ENCODE peak calls at places on chromosomes 3 and 15, in five cellular contexts. Z is AG04450, W is cardiac muscle cell, U is IMR-90, R is HAP-1. H is an unnamed sample.

GRCh38 chr3:71847794-71848193 is 62.8 kb upstream of the PROK2 start:
- DNase-seq in Z (no peak), W (no peak), U (no peak), R (no peak), H (no peak)

GRCh38 chr3:177744873-177745646 is 547.8 kb upstream of the TBL1XR1 start:
- DNase-seq in Z (no peak), W (peak), U (peak), R (no peak), H (no peak)

GRCh38 chr15:49877117-49877860 is 241.7 kb downstream of the ATP8B4 start:
- DNase-seq in Z (no peak), W (peak), U (peak), R (peak), H (no peak)

GRCh38 chr15:81174759-81175327 is 21.8 kb upstream of the IL16 start:
- DNase-seq in Z (no peak), W (no peak), U (no peak), R (no peak), H (no peak)

GRCh38 chr3:177597325-177598109 is 400.2 kb upstream of the TBL1XR1 start:
- DNase-seq in Z (no peak), W (peak), U (peak), R (no peak), H (peak)

GRCh38 chr15:85168642-85169173 is 187.1 kb downstream of the PDE8A start:
- DNase-seq in Z (no peak), W (peak), U (peak), R (peak), H (peak)

GRCh38 chr3:64863811-64864210 is 176.0 kb upstream of the ADAMTS9 start:
- DNase-seq in Z (no peak), W (no peak), U (no peak), R (peak), H (no peak)

GRCh38 chr3:100150583-100150982 is 36.3 kb upstream of the FILIP1L start:
- DNase-seq in Z (no peak), W (peak), U (no peak), R (no peak), H (no peak)

GRCh38 chr15:68205949-68206539 is 912 bp upstream of the CALML4 start:
- DNase-seq in Z (no peak), W (no peak), U (no peak), R (no peak), H (peak)

GRCh38 chr15:64934023-64934422 is 22.3 kb downstream of the ANKDD1A start:
- DNase-seq in Z (no peak), W (no peak), U (no peak), R (peak), H (no peak)

GRCh38 chr15:42057744-42058646 is 36.4 kb downstream of the PLA2G4D start:
- DNase-seq in Z (no peak), W (no peak), U (no peak), R (no peak), H (no peak)

GRCh38 chr15:42059661-42060476 is 34.5 kb downstream of the PLA2G4D start:
- DNase-seq in Z (no peak), W (peak), U (peak), R (peak), H (peak)

GRCh38 chr15:42053914-42054313 is 33.1 kb upstream of the PLA2G4E start:
- DNase-seq in Z (no peak), W (no peak), U (no peak), R (no peak), H (no peak)

GRCh38 chr15:42058791-42059190 is 35.6 kb downstream of the PLA2G4D start:
- DNase-seq in Z (no peak), W (no peak), U (no peak), R (no peak), H (no peak)

GRCh38 chr15:42056934-42057743 is 36.3 kb upstream of the PLA2G4E start:
- DNase-seq in Z (no peak), W (peak), U (peak), R (peak), H (peak)
- H3K4me3 ChIP-seq in Z (peak), W (no peak), U (peak), R (no peak), H (no peak)

GRCh38 chr15:41230345-41230649 is 260 bp downstream of the EXD1 start:
- DNase-seq in Z (no peak), W (no peak), U (no peak), R (no peak), H (no peak)
- H3K4me3 ChIP-seq in Z (peak), W (peak), U (peak), R (peak), H (peak)

DNA sequence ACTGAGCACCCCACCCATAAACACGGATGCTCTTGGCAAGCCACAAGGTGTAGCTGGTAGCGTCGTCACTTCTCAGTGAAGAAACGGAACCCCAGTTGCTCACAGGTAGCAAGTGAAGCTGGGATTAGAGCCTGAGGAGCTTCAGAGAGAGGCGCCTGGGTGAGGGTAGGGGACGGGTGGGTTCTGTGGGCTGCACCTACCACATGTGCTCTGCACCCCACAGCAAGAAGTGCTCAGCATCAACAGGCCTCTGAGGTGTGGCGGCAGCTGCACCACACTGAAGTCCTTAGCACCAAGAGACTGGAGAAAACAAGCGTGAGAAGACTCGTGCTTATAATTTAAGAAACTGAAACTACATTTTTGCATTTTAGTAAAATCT is 9.8 kb downstream of the MAP6D1 start:
- DNase-seq in Z (no peak), W (no peak), U (no peak), R (no peak), H (no peak)
- H3K4me3 ChIP-seq in Z (no peak), W (no peak), U (no peak), R (no peak), H (no peak)

GRCh38 chr3:86954226-86954625 is 36.7 kb downstream of the VGLL3 start:
- DNase-seq in Z (no peak), W (no peak), U (peak), R (no peak), H (no peak)

GRCh38 chr3:86950717-86951116 is 40.2 kb downstream of the VGLL3 start:
- DNase-seq in Z (no peak), W (no peak), U (no peak), R (no peak), H (no peak)

GRCh38 chr3:86948840-86949239 is 42.1 kb downstream of the VGLL3 start:
- DNase-seq in Z (no peak), W (peak), U (peak), R (no peak), H (no peak)

GRCh38 chr3:86951343-86951742 is 39.6 kb downstream of the VGLL3 start:
- DNase-seq in Z (no peak), W (no peak), U (peak), R (no peak), H (no peak)

GRCh38 chr3:86949850-86950249 is 41.1 kb downstream of the VGLL3 start:
- DNase-seq in Z (no peak), W (no peak), U (peak), R (no peak), H (no peak)
- H3K4me3 ChIP-seq in Z (no peak), W (no peak), U (no peak), R (no peak), H (no peak)

DNA sequence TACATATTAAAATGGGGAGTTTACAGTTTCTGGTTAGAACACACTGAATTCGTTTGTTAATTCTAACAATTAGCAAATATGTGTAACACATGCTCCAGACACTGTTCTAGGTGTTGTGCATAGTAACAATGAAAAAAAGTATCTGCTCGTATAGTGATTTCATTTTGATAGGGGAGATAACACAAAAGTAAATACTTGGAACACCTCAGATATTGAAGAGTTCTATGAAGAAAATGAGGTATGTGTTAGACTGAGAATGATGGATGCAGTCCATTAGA is 6.8 kb upstream of the TMF1 start:
- DNase-seq in Z (no peak), W (no peak), U (no peak), R (no peak), H (no peak)
- H3K4me3 ChIP-seq in Z (no peak), W (no peak), U (no peak), R (no peak), H (no peak)

GRCh38 chr3:16264174-16264707 is 502 bp downstream of the DPH3 start:
- DNase-seq in Z (no peak), W (peak), U (no peak), R (no peak), H (no peak)

GRCh38 chr3:16270855-16271254 is 5.8 kb downstream of the OXNAD1 start:
- DNase-seq in Z (no peak), W (no peak), U (no peak), R (no peak), H (no peak)

GRCh38 chr3:16264708-16265454 is at the start of the genes DPH3 and OXNAD1:
- DNase-seq in Z (peak), W (peak), U (peak), R (peak), H (peak)

GRCh38 chr3:16265455-16265786 is 409 bp downstream of the OXNAD1 start:
- DNase-seq in Z (no peak), W (no peak), U (no peak), R (no peak), H (no peak)

DNA sequence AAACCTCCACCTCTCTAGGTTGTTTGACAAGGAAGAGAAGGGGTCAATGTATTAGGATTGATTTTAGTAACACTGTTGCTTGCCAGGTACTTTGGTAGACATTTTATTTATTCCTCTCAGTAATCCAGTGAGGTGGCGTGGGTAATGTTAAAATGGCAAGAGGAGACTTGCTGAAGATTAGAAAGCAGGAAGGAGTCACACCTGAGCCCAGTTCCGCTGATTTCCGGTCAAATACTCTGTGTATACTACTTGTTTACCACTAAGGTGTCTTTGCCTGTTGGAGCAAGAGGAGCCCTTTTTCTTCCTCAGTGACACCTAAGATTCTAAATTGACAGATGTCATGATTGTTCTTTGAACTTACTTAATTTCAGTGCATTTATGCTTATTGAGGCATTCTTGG is 1.7 kb downstream of the OXNAD1 start:
- DNase-seq in Z (no peak), W (no peak), U (no peak), R (no peak), H (no peak)
- H3K4me3 ChIP-seq in Z (no peak), W (peak), U (no peak), R (no peak), H (peak)

DNA sequence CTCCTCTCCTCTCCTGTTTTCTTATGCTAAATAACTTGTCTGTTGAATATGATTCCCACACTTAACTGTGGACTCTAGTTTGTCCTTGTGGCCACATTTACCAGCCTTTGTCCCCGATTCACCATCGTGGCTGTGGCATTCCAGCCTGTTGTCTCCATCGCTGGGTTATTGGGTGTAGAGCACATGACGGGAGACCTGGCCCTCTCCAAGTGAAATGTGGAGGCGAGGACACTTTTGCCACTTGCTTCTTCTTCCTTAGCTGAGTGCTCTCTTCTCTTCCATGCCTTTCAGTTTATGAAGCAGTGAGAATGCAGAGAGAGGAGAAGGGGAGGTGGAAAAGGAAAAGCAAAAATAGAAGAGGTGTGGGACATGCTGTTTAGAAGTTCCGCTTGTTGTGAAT is 61.5 kb upstream of the SAMMSON start:
- DNase-seq in Z (no peak), W (no peak), U (no peak), R (no peak), H (no peak)
- H3K4me3 ChIP-seq in Z (no peak), W (no peak), U (no peak), R (no peak), H (no peak)

GRCh38 chr15:75902129-75902557 is 1.5 kb upstream of the FBXO22 start:
- DNase-seq in Z (no peak), W (peak), U (no peak), R (peak), H (no peak)

GRCh38 chr15:75903331-75904240 is at the start of gene FBXO22:
- DNase-seq in Z (peak), W (peak), U (peak), R (peak), H (peak)

GRCh38 chr15:75900577-75900976 is 3.1 kb upstream of the FBXO22 start:
- DNase-seq in Z (no peak), W (no peak), U (no peak), R (no peak), H (no peak)

GRCh38 chr15:75904241-75904631 is 558 bp downstream of the FBXO22 start:
- DNase-seq in Z (no peak), W (peak), U (peak), R (peak), H (peak)

GRCh38 chr15:75905231-75905630 is 1.6 kb downstream of the FBXO22 start:
- DNase-seq in Z (no peak), W (no peak), U (no peak), R (no peak), H (no peak)
- H3K4me3 ChIP-seq in Z (peak), W (no peak), U (no peak), R (peak), H (no peak)